ENCODE peak calls at places on chromosomes 5 and 9, in ten cellular contexts. H is NB4; J is HuH-7.5; C is T-cell; T is psoas muscle; M is ELF-1; W is effector CD4-positive, alpha-beta T cell; K is EH; E is brain pericyte; P is RPMI7951. U is an unnamed sample.

GRCh38 chr5:133932441-133933168 is 35.8 kb downstream of the C5orf15 start:
- DNase-seq in H (peak), J (no peak), C (no peak), T (no peak), M (no peak), W (no peak), K (no peak), E (no peak), P (no peak), U (no peak)

GRCh38 chr5:177403194-177403825 is 2.8 kb upstream of the PFN3 start:
- DNase-seq in H (peak), J (no peak), C (peak), T (peak), M (peak), W (peak), K (peak), E (no peak), P (peak), U (no peak)

GRCh38 chr5:8943301-8943700 is 602.6 kb downstream of the SEMA5A start:
- DNase-seq in H (no peak), J (no peak), C (no peak), T (no peak), M (no peak), W (no peak), K (peak), E (peak), P (peak), U (peak)

GRCh38 chr5:39273314-39273954 is 54.1 kb upstream of the FYB1 start:
- DNase-seq in H (no peak), J (no peak), C (no peak), T (no peak), M (no peak), W (no peak), K (no peak), E (no peak), P (no peak), U (no peak)

GRCh38 chr9:113228130-113228665 is 6.9 kb downstream of the SLC31A1 start:
- DNase-seq in H (no peak), J (no peak), C (peak), T (no peak), M (no peak), W (no peak), K (no peak), E (no peak), P (no peak), U (no peak)

GRCh38 chr5:64486163-64486562 is 19.7 kb upstream of the RGS7BP start:
- DNase-seq in H (no peak), J (no peak), C (no peak), T (no peak), M (no peak), W (no peak), K (no peak), E (no peak), P (no peak), U (no peak)

GRCh38 chr9:109471994-109472393 is 26.1 kb downstream of the PTPN3 start:
- DNase-seq in H (no peak), J (no peak), C (no peak), T (no peak), M (no peak), W (no peak), K (no peak), E (no peak), P (peak), U (no peak)

GRCh38 chr9:16530669-16531461 is 339.6 kb downstream of the BNC2 start:
- DNase-seq in H (peak), J (no peak), C (no peak), T (peak), M (no peak), W (no peak), K (no peak), E (no peak), P (no peak), U (peak)

GRCh38 chr5:61626639-61627282 is 294.7 kb downstream of the ZSWIM6 start:
- DNase-seq in H (no peak), J (no peak), C (no peak), T (no peak), M (no peak), W (no peak), K (no peak), E (no peak), P (no peak), U (no peak)

GRCh38 chr5:64534033-64534432 is 28.2 kb downstream of the RGS7BP start:
- DNase-seq in H (no peak), J (no peak), C (no peak), T (no peak), M (no peak), W (no peak), K (no peak), E (no peak), P (no peak), U (no peak)

GRCh38 chr9:83231039-83231438 is 168.1 kb upstream of the RASEF start:
- DNase-seq in H (no peak), J (no peak), C (no peak), T (no peak), M (no peak), W (no peak), K (no peak), E (no peak), P (peak), U (no peak)

GRCh38 chr5:158013939-158014338 is 155.0 kb upstream of the CLINT1 start:
- DNase-seq in H (no peak), J (no peak), C (no peak), T (no peak), M (peak), W (no peak), K (peak), E (no peak), P (peak), U (peak)

GRCh38 chr9:74277532-74277931 is 219.6 kb upstream of the RORB start:
- DNase-seq in H (no peak), J (no peak), C (no peak), T (no peak), M (no peak), W (no peak), K (no peak), E (no peak), P (no peak), U (no peak)

GRCh38 chr5:66454186-66455078 is 141.8 kb upstream of the MAST4 start:
- DNase-seq in H (no peak), J (no peak), C (no peak), T (no peak), M (no peak), W (no peak), K (peak), E (no peak), P (peak), U (peak)

GRCh38 chr5:179115307-179115706 is 55.1 kb downstream of the ZNF354C start:
- DNase-seq in H (no peak), J (no peak), C (no peak), T (no peak), M (no peak), W (no peak), K (no peak), E (no peak), P (no peak), U (no peak)

GRCh38 chr5:27093296-27093695 is 54.9 kb upstream of the CDH9 start:
- DNase-seq in H (no peak), J (no peak), C (no peak), T (no peak), M (no peak), W (no peak), K (no peak), E (no peak), P (peak), U (no peak)

GRCh38 chr9:128027166-128027539 is 40.0 kb downstream of the NAIF1 start:
- DNase-seq in H (peak), J (no peak), C (peak), T (no peak), M (no peak), W (peak), K (no peak), E (no peak), P (no peak), U (no peak)

GRCh38 chr9:68983008-68983411 is 30.9 kb downstream of the PRKACG start:
- DNase-seq in H (no peak), J (no peak), C (no peak), T (no peak), M (no peak), W (no peak), K (no peak), E (no peak), P (no peak), U (no peak)

GRCh38 chr5:98631311-98632054 is 142.0 kb upstream of the RGMB start:
- DNase-seq in H (no peak), J (no peak), C (no peak), T (no peak), M (no peak), W (no peak), K (peak), E (no peak), P (peak), U (peak)

GRCh38 chr9:92964981-92965758 is 17.8 kb downstream of the FGD3 start:
- DNase-seq in H (peak), J (no peak), C (peak), T (no peak), M (no peak), W (no peak), K (no peak), E (no peak), P (no peak), U (no peak)

GRCh38 chr5:41234475-41234874 is 21.1 kb upstream of the C6 start:
- DNase-seq in H (no peak), J (no peak), C (no peak), T (no peak), M (no peak), W (no peak), K (no peak), E (no peak), P (no peak), U (no peak)

GRCh38 chr9:98091735-98092632 is 27.0 kb downstream of the TRIM14 start:
- DNase-seq in H (no peak), J (no peak), C (no peak), T (no peak), M (peak), W (no peak), K (peak), E (no peak), P (no peak), U (no peak)

GRCh38 chr5:107365355-107366109 is 305.2 kb downstream of the EFNA5 start:
- DNase-seq in H (peak), J (no peak), C (no peak), T (no peak), M (no peak), W (no peak), K (peak), E (no peak), P (no peak), U (peak)

GRCh38 chr9:5479994-5480694 is 29.8 kb downstream of the CD274 start:
- DNase-seq in H (no peak), J (no peak), C (no peak), T (no peak), M (no peak), W (no peak), K (no peak), E (no peak), P (no peak), U (no peak)

GRCh38 chr5:78908173-78908901 is 76.8 kb downstream of the ARSB start:
- DNase-seq in H (peak), J (peak), C (no peak), T (peak), M (peak), W (no peak), K (peak), E (peak), P (peak), U (peak)

GRCh38 chr5:118095100-118095499 is 893.2 kb downstream of the DTWD2 start:
- DNase-seq in H (no peak), J (no peak), C (no peak), T (no peak), M (no peak), W (no peak), K (peak), E (no peak), P (no peak), U (peak)

GRCh38 chr5:126044111-126044668 is 379.0 kb upstream of the GRAMD2B start:
- DNase-seq in H (no peak), J (no peak), C (no peak), T (no peak), M (no peak), W (no peak), K (no peak), E (no peak), P (peak), U (peak)

GRCh38 chr5:151123897-151124751 is 33.5 kb downstream of the ANXA6 start:
- DNase-seq in H (no peak), J (no peak), C (no peak), T (peak), M (no peak), W (no peak), K (peak), E (peak), P (peak), U (peak)

GRCh38 chr9:69943146-69943545 is 100.5 kb upstream of the MAMDC2 start:
- DNase-seq in H (no peak), J (no peak), C (no peak), T (no peak), M (no peak), W (no peak), K (no peak), E (no peak), P (no peak), U (no peak)

GRCh38 chr9:35618325-35618727 is at the start of gene CD72:
- DNase-seq in H (peak), J (no peak), C (no peak), T (no peak), M (no peak), W (no peak), K (no peak), E (no peak), P (no peak), U (no peak)

GRCh38 chr5:92769986-92770385 is 811.0 kb downstream of the NR2F1-AS1 start:
- DNase-seq in H (no peak), J (no peak), C (no peak), T (no peak), M (no peak), W (no peak), K (peak), E (no peak), P (no peak), U (peak)